ENCODE peak calls at places on chromosomes 7 and 10, in five cellular contexts. X, U, G, H and I are unnamed samples.

GRCh38 chr10:124324451-124324850 is 94.3 kb downstream of the OAT start:
- DNase-seq in X (no peak), H (no peak), G (no peak), U (no peak), I (no peak)

GRCh38 chr10:96264938-96265337 is 6.4 kb downstream of the BLNK start:
- DNase-seq in H (no peak), G (no peak), U (no peak), X (no peak), I (no peak)

GRCh38 chr10:14889318-14889717 is 10.7 kb downstream of the SUV39H2 start:
- DNase-seq in U (no peak), H (no peak), G (peak), X (no peak), I (no peak)

GRCh38 chr10:101782811-101783735 is at the start of gene NPM3:
- DNase-seq in G (peak), H (peak), X (peak), U (peak), I (peak)

GRCh38 chr7:32618987-32619386 is 123.7 kb downstream of the AVL9 start:
- DNase-seq in U (no peak), X (no peak), G (no peak), H (no peak), I (no peak)

GRCh38 chr7:97024209-97025129 is at the start of gene DLX5:
- DNase-seq in G (peak), U (peak), H (no peak), X (no peak), I (no peak)

GRCh38 chr10:97701438-97702064 is 12.0 kb upstream of the MARVELD1 start:
- DNase-seq in X (no peak), H (no peak), U (peak), G (peak), I (peak)

GRCh38 chr10:3500408-3500856 is 284.6 kb downstream of the KLF6 start:
- DNase-seq in G (peak), U (peak), X (no peak), H (no peak), I (peak)

GRCh38 chr10:8049151-8049873 is 5.2 kb upstream of the GATA3 start:
- DNase-seq in X (no peak), G (no peak), H (no peak), U (no peak), I (no peak)

GRCh38 chr10:104254493-104255243 is at the start of gene GSTO1:
- DNase-seq in G (peak), U (peak), X (peak), H (peak), I (peak)

GRCh38 chr7:96282835-96283234 is 39.1 kb downstream of the SLC25A13 start:
- DNase-seq in G (no peak), U (no peak), X (no peak), H (no peak), I (no peak)

GRCh38 chr7:135757719-135758411 is 9.3 kb upstream of the FAM180A start:
- DNase-seq in X (no peak), G (peak), H (no peak), U (peak), I (peak)

GRCh38 chr7:22252886-22253536 is 103.9 kb downstream of the RAPGEF5 start:
- DNase-seq in U (no peak), G (no peak), X (no peak), H (no peak), I (no peak)

GRCh38 chr7:106430535-106431455 is 146.0 kb upstream of the NAMPT start:
- DNase-seq in G (no peak), H (no peak), X (no peak), U (no peak), I (no peak)

GRCh38 chr7:108234981-108235450 is 104.9 kb upstream of the LAMB4 start:
- DNase-seq in U (no peak), H (no peak), X (no peak), G (no peak), I (no peak)

GRCh38 chr10:71326464-71326881 is 7.4 kb downstream of the SLC29A3 start:
- DNase-seq in H (no peak), U (no peak), X (no peak), G (no peak), I (no peak)

GRCh38 chr7:1735262-1735661 is 65.2 kb downstream of the ELFN1 start:
- DNase-seq in X (no peak), H (no peak), U (no peak), G (no peak), I (no peak)

GRCh38 chr10:75511011-75511410 is 79.6 kb downstream of the LRMDA start:
- DNase-seq in G (no peak), X (no peak), H (no peak), U (no peak), I (no peak)

GRCh38 chr7:50396856-50397255 is 53.3 kb downstream of the FIGNL1 start:
- DNase-seq in X (no peak), U (no peak), G (no peak), H (no peak), I (no peak)

GRCh38 chr7:158648168-158648567 is 56.4 kb downstream of the NCAPG2 start:
- DNase-seq in H (no peak), X (no peak), G (no peak), U (no peak), I (no peak)

GRCh38 chr7:158647475-158647792 is 57.2 kb downstream of the NCAPG2 start:
- DNase-seq in G (no peak), H (no peak), U (no peak), X (no peak), I (no peak)

GRCh38 chr7:158645842-158646241 is 58.2 kb upstream of the PTPRN2 start:
- DNase-seq in X (no peak), U (no peak), H (no peak), G (no peak), I (no peak)

GRCh38 chr7:158648787-158649186 is 55.8 kb downstream of the NCAPG2 start:
- DNase-seq in U (no peak), X (no peak), G (no peak), H (no peak), I (no peak)

DNA sequence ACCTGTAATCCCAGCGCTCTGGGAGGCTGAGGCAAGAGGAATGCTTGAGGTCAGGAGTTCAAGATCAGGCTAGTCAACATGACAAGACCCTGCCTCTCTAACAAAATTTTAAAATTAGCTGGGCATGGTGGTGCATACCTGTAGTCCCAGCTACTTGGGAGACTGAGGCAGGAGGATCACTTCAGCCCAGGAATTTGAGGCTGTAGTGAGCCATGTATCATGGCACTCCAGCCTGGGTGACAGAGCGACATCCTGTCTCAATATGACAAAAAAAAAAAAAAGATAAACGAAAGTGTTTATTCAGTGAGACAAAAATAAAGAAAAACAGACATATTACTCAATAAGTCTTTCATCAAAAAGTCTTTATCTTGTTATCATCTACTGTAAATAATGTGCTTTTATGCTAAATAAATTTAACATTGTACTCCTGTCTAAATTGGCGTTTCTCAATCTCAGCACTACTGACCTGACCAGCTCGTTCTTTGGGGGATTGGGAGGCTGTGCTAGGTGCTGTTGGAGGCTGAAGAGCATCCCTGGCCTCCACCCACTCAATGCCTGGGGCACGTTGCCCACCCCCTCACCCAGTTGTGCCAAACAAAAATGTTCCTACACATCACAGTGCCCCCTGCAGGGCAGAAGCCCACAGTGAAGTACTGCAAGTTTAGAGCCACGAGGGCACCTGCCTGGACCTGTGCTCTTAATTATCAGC is 57.7 kb downstream of the NCAPG2 start:
- DNase-seq in H (no peak), U (no peak), X (no peak), G (no peak), I (no peak)
- TF ChIP-seq CTCF in H (no peak), U (peak), X (no peak), G (peak), I (peak)

GRCh38 chr7:138565451-138566114 is 105.5 kb downstream of the TRIM24 start:
- DNase-seq in G (peak), U (no peak), X (no peak), H (peak), I (peak)

GRCh38 chr7:138559448-138559847 is 99.4 kb downstream of the TRIM24 start:
- DNase-seq in U (no peak), G (no peak), H (no peak), X (no peak), I (no peak)

GRCh38 chr7:138565071-138565450 is 105.0 kb downstream of the TRIM24 start:
- DNase-seq in H (peak), U (no peak), X (no peak), G (no peak), I (no peak)

GRCh38 chr7:138564365-138564764 is 104.3 kb downstream of the TRIM24 start:
- DNase-seq in U (no peak), H (no peak), X (no peak), G (no peak), I (no peak)

GRCh38 chr7:138563808-138564207 is 103.7 kb downstream of the TRIM24 start:
- DNase-seq in X (no peak), U (no peak), H (no peak), G (no peak), I (no peak)
- H3K4me3 ChIP-seq in X (no peak), U (no peak), H (peak), G (no peak), I (no peak)

DNA sequence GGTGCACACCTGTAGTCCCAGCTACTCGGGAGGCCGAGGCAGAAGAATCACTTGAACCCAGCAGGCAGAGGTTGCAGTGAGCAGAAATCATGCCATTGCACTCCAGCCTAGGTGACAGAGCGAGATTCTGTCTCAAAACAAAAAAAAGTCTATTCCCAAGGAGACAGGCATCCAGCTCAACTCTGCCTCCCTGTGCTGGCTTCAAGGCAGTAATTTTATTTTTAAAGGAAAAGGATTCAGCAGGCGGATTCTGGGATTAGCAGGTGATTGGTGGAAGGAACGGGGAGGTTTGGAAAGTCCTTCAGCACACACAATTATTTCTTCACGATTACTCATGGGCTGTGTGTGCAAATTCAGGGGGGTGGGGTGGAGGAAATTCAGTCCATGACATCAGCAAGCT is 242.9 kb downstream of the PAXIP1 start:
- DNase-seq in X (no peak), H (no peak), U (no peak), G (no peak), I (no peak)
- TF ChIP-seq CTCF in X (no peak), H (no peak), U (no peak), G (no peak), I (no peak)

GRCh38 chr7:137989590-137989989 is 12.3 kb downstream of the CREB3L2 start:
- DNase-seq in X (no peak), G (no peak), U (no peak), H (no peak), I (no peak)
- H3K4me3 ChIP-seq in X (peak), G (no peak), U (no peak), H (no peak), I (no peak)

DNA sequence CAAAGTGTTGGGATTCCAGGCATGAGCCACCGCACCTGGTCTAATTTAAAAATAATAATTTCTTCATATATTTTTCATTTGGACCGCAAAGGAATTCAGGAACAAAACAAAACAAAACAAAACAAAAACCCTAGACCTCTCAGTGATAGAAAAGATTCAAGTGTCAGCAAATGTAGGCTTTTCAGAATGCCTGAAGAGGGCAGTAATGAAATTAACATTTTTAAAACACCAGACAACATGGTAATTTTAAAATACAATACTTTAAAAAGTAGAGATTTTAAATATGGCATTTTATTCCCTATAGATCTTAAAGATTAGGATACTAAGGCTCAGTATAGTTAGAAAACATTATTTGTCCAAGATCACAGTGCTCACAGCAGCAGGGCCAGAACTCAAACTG is 36.6 kb downstream of the DNMBP start:
- DNase-seq in H (no peak), G (peak), U (no peak), X (no peak), I (no peak)
- TF ChIP-seq CTCF in H (no peak), G (peak), U (peak), X (no peak), I (peak)

DNA sequence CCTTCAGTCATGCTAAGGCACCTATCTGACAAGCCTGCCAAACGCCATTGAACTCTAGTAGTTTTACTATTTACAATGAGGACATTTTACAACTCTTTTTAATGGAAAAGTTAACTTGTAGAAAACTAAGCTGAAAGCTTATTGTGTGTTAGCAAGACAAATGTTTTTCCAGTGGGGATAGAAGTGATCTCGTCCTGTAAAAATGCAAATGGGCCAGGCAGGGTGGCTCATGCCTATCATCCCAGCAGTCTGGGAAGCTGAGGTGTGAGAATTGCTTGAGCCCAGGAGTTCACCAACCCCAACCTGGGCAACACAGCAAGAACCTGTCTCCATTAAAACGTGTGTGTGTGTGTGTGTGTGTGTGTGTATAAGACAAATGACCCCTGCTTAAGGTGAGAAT is 1.2 kb upstream of the VOPP1 start:
- DNase-seq in G (peak), U (no peak), X (no peak), H (no peak), I (no peak)
- H3K4me3 ChIP-seq in G (peak), U (peak), X (peak), H (no peak), I (no peak)